ENCODE peak calls at places on chromosomes 13 and 19, in eight cellular contexts. V is stomach, Y is Caco-2, G is esophagus squamous epithelium, P is left ventricle myocardium inferior, N is BJ, J is WERI-Rb-1, R is Peyer's patch. S is an unnamed sample.

GRCh38 chr13:79989251-79989661 is 351.7 kb downstream of the SPRY2 start:
- DNase-seq in J (no peak), Y (peak), N (peak), P (no peak), G (no peak), V (no peak), R (no peak), S (no peak)

GRCh38 chr13:104976964-104977363 is 1558.5 kb downstream of the EFNB2 start:
- DNase-seq in V (no peak), J (no peak), G (no peak), R (no peak), Y (no peak), P (no peak), N (no peak), S (no peak)

GRCh38 chr13:110232756-110233155 is 74.2 kb downstream of the COL4A1 start:
- DNase-seq in Y (no peak), R (no peak), G (no peak), N (no peak), V (no peak), J (no peak), P (no peak), S (no peak)

GRCh38 chr13:38141792-38142191 is 207.9 kb upstream of the UFM1 start:
- DNase-seq in N (no peak), G (no peak), R (no peak), V (no peak), Y (no peak), P (no peak), J (no peak), S (no peak)

GRCh38 chr13:95191821-95192220 is 109.4 kb downstream of the ABCC4 start:
- DNase-seq in R (peak), P (peak), Y (peak), N (no peak), J (peak), G (no peak), V (peak), S (peak)

GRCh38 chr13:95253033-95253432 is 48.2 kb downstream of the ABCC4 start:
- DNase-seq in Y (no peak), P (no peak), V (no peak), N (no peak), R (no peak), G (no peak), J (no peak), S (no peak)

GRCh38 chr19:18294467-18294864 is 13.0 kb upstream of the JUND start:
- DNase-seq in R (peak), G (no peak), N (no peak), Y (no peak), V (peak), J (no peak), P (no peak), S (peak)

GRCh38 chr19:36136975-36137686 is 2.7 kb upstream of the CAPNS1 start:
- DNase-seq in Y (no peak), R (peak), P (peak), V (peak), J (no peak), N (no peak), G (no peak), S (no peak)

GRCh38 chr19:33784432-33784831 is 12.2 kb upstream of the KCTD15 start:
- DNase-seq in J (no peak), V (no peak), P (no peak), Y (no peak), N (no peak), G (no peak), R (no peak), S (no peak)

GRCh38 chr19:32675720-32676185 is at the start of gene RGS9BP:
- DNase-seq in R (peak), P (peak), Y (peak), G (no peak), V (peak), N (no peak), J (peak), S (peak)

GRCh38 chr19:33214621-33215020 is 11.0 kb downstream of the SLC7A10 start:
- DNase-seq in Y (peak), V (no peak), N (no peak), P (no peak), R (no peak), G (no peak), J (peak), S (peak)

GRCh38 chr19:6801397-6802086 is 29.0 kb downstream of the VAV1 start:
- DNase-seq in P (peak), N (no peak), V (peak), R (peak), J (no peak), Y (no peak), G (peak), S (peak)

GRCh38 chr19:12779162-12779993 is 4.0 kb upstream of the HOOK2 start:
- DNase-seq in R (peak), V (no peak), G (no peak), J (peak), P (peak), N (no peak), Y (no peak), S (peak)

GRCh38 chr13:113562085-113562749 is 22.3 kb upstream of the TFDP1 start:
- DNase-seq in J (peak), Y (peak), R (no peak), G (no peak), N (no peak), P (peak), V (peak), S (peak)

GRCh38 chr13:29852464-29853054 is 2.1 kb upstream of the UBL3 start:
- DNase-seq in Y (no peak), P (no peak), N (no peak), V (no peak), R (no peak), G (no peak), J (no peak), S (no peak)

GRCh38 chr13:77422724-77423123 is 95.8 kb upstream of the MYCBP2 start:
- DNase-seq in N (no peak), V (no peak), G (no peak), P (no peak), R (no peak), J (no peak), Y (peak), S (no peak)

GRCh38 chr19:28488006-28488405 is 724.9 kb downstream of the UQCRFS1 start:
- DNase-seq in R (no peak), J (peak), Y (no peak), N (no peak), V (no peak), P (no peak), G (no peak), S (peak)

GRCh38 chr13:24683833-24684599 is 3.8 kb downstream of the ATP12A start:
- DNase-seq in Y (peak), G (no peak), R (peak), P (peak), N (no peak), V (peak), J (peak), S (peak)

GRCh38 chr13:71860547-71861131 is 6.4 kb downstream of the DACH1 start:
- DNase-seq in R (no peak), Y (no peak), P (no peak), N (no peak), V (no peak), J (no peak), G (no peak), S (no peak)

GRCh38 chr13:42272115-42272756 is at the start of gene AKAP11:
- DNase-seq in P (peak), R (peak), V (peak), Y (peak), G (no peak), J (peak), N (no peak), S (peak)

GRCh38 chr19:4709440-4710280 is 14.0 kb downstream of the DPP9 start:
- DNase-seq in Y (no peak), G (no peak), V (peak), N (no peak), R (no peak), J (no peak), P (no peak), S (no peak)

GRCh38 chr19:45643024-45643926 is 4.1 kb upstream of the EML2 start:
- DNase-seq in V (peak), J (peak), Y (peak), N (no peak), P (peak), R (peak), G (peak), S (peak)

GRCh38 chr13:109756778-109757177 is 29.6 kb downstream of the IRS2 start:
- DNase-seq in P (no peak), R (no peak), J (no peak), V (no peak), G (no peak), Y (no peak), N (no peak), S (no peak)

GRCh38 chr13:114054830-114055439 is 77.5 kb downstream of the RASA3 start:
- DNase-seq in R (no peak), P (no peak), G (no peak), Y (no peak), V (no peak), J (no peak), N (no peak), S (no peak)

GRCh38 chr13:25109341-25109740 is 13.4 kb downstream of the PABPC3 start:
- DNase-seq in V (no peak), R (no peak), N (no peak), J (no peak), Y (no peak), P (no peak), G (no peak), S (no peak)

GRCh38 chr19:31629936-31630335 is 280.7 kb upstream of the TSHZ3 start:
- DNase-seq in V (no peak), R (no peak), J (no peak), Y (no peak), G (no peak), N (no peak), P (no peak), S (no peak)

GRCh38 chr19:1668339-1669123 is 16.1 kb upstream of the TCF3 start:
- DNase-seq in N (no peak), Y (no peak), J (peak), G (no peak), P (no peak), V (no peak), R (peak), S (peak)

GRCh38 chr19:43914051-43914450 is 21.0 kb downstream of the ZNF45 start:
- DNase-seq in G (no peak), J (no peak), V (no peak), N (no peak), P (no peak), Y (no peak), R (no peak), S (no peak)
- H3K4me3 ChIP-seq in G (no peak), J (no peak), V (no peak), N (no peak), P (no peak), Y (no peak), R (no peak), S (no peak)

GRCh38 chr19:41299046-41299754 is 10.8 kb upstream of the CCDC97 start:
- DNase-seq in N (no peak), P (peak), J (no peak), R (peak), G (no peak), V (no peak), Y (no peak), S (no peak)
- H3K4me3 ChIP-seq in N (no peak), P (peak), J (no peak), R (no peak), G (no peak), V (no peak), Y (no peak), S (no peak)

DNA sequence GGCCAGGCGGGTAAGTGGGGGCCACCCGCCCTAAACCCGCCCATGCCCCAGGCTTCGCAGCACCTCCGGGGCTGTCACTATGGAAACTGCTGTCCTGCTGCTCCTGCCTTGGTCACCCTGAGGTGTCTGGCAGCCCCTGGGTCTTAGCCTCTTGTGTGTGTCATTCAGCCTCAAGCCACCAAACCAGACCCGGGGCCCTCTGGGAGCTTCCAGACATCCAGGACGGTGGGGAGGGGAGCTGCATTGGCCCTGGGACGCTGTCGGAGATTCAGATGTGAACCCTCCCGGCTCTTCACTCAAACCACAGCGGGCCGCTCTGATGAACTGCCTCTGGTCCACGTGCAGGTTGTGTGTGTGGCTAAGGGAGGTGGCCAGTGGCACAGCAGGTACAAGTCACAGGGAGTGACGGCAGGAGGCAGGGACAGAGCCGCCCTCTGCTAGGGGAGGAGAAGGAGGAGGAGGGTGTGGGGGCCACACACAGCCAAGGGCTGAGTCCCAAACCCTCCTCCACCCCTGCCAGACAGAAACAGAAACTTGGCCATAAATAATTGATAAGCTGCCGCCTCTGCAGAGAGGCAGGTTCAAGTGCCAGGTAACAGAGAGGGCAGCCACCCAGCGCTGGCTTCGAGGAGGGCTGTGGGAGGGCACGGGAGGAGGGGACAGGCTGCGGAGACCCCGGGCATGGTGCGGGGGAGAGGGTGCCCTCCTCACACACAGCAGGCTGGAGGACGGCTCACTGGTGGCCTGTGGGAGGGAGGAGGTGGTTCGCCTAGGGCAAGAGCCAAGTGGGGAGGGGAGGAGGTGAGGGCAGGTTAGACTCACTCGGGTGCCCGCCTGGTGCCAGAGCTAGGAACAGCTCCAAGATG is 8.0 kb downstream of the NANOS3 start:
- DNase-seq in P (no peak), N (no peak), J (no peak), V (peak), G (no peak), Y (no peak), R (peak), S (no peak)
- H3K4me3 ChIP-seq in P (no peak), N (no peak), J (no peak), V (no peak), G (peak), Y (no peak), R (peak), S (no peak)

GRCh38 chr19:41083516-41083915 is 4.7 kb upstream of the CYP2A13 start:
- DNase-seq in J (no peak), Y (no peak), P (no peak), V (no peak), G (no peak), R (no peak), N (no peak), S (no peak)

GRCh38 chr19:41089955-41090354 is 1.7 kb downstream of the CYP2A13 start:
- DNase-seq in G (no peak), N (no peak), Y (no peak), P (no peak), J (no peak), R (no peak), V (no peak), S (peak)

GRCh38 chr19:41085748-41086415 is 2.4 kb upstream of the CYP2A13 start:
- DNase-seq in P (no peak), Y (no peak), J (peak), G (no peak), V (no peak), N (no peak), R (no peak), S (no peak)

DNA sequence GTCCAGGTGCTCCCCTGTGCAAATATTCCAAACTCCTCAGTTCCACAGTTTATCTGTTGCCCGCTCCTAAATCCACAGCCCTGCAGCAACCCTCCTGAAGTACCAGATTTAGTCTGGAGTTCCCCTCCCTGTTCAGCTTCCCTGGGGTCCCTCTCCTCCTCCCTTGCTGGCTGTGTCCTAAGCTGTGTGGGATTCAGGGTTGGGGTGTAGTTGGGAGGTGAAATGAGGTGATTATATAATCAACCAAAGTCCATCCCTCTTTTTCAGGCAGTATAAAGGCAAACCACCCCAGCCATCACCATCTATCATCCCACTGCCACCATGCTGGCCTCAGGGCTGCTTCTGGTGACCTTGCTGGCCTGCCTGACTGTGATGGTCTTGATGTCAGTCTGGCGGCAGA is at the start of gene CYP2A13:
- DNase-seq in R (no peak), P (no peak), G (no peak), Y (no peak), J (no peak), V (no peak), N (no peak), S (no peak)
- H3K4me3 ChIP-seq in R (no peak), P (no peak), G (no peak), Y (no peak), J (no peak), V (no peak), N (no peak), S (peak)

GRCh38 chr19:48836089-48837017 is at the start of gene HSD17B14:
- DNase-seq in N (no peak), P (no peak), G (no peak), J (peak), Y (peak), R (peak), V (no peak), S (peak)

GRCh38 chr19:48837586-48838191 is 1.4 kb upstream of the HSD17B14 start:
- DNase-seq in R (no peak), J (no peak), P (no peak), G (no peak), V (no peak), N (no peak), Y (no peak), S (peak)

GRCh38 chr19:48837081-48837524 is 812 bp upstream of the HSD17B14 start:
- DNase-seq in J (peak), Y (no peak), V (peak), P (peak), R (peak), N (peak), G (no peak), S (peak)

GRCh38 chr19:48833977-48834376 is 2.3 kb downstream of the HSD17B14 start:
- DNase-seq in G (no peak), Y (no peak), R (no peak), J (no peak), P (no peak), N (no peak), V (no peak), S (peak)

DNA sequence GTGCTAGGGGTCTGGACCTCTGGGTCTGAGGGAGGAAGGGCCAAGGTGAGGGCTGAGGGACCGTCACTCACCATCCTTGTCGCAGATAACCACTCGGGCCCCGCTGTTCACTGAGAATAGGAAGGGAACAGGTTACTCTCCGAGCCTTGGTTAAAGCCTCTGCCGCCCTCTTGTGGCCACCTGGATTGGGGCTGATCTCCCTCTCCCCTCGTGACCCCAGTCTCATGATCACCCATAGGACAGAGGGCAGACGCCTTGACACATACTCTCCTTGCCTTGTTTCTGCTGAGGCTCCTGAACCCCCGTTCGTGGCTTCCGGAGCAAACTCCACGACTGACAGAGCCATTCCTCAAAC is 580 bp downstream of the HSD17B14 start:
- DNase-seq in N (peak), R (peak), J (peak), V (peak), P (peak), G (peak), Y (peak), S (peak)
- H3K4me3 ChIP-seq in N (peak), R (peak), J (peak), V (peak), P (peak), G (peak), Y (peak), S (peak)